ENCODE peak calls at places on chromosomes 5 and 9, in seven cellular contexts. R, E, P, D, B, X and O are unnamed samples.

GRCh38 chr5:11289733-11290132 is 528.7 kb upstream of the DAP start:
- DNase-seq in R (no peak), E (no peak), P (no peak), D (no peak), B (no peak), X (no peak), O (no peak)

GRCh38 chr5:115626444-115626823 is 598 bp upstream of the TMED7 start:
- DNase-seq in R (no peak), E (no peak), P (peak), D (no peak), B (no peak), X (no peak), O (no peak)

GRCh38 chr9:97440160-97440559 is 28.3 kb downstream of the TDRD7 start:
- DNase-seq in R (no peak), E (no peak), P (no peak), D (no peak), B (no peak), X (no peak), O (no peak)

GRCh38 chr9:77926314-77926959 is 105.2 kb downstream of the GNAQ start:
- DNase-seq in R (no peak), E (peak), P (no peak), D (no peak), B (peak), X (no peak), O (no peak)

GRCh38 chr5:68730220-68731010 is 363.4 kb upstream of the SLC30A5 start:
- DNase-seq in R (no peak), E (peak), P (no peak), D (peak), B (peak), X (no peak), O (no peak)

GRCh38 chr5:94649874-94650273 is 31.4 kb downstream of the SLF1 start:
- DNase-seq in R (no peak), E (no peak), P (no peak), D (no peak), B (no peak), X (no peak), O (no peak)

GRCh38 chr9:109182940-109183798 is 16.1 kb upstream of the FRRS1L start:
- DNase-seq in R (peak), E (peak), P (peak), D (peak), B (peak), X (no peak), O (no peak)

GRCh38 chr9:125631391-125632085 is 75.5 kb downstream of the MAPKAP1 start:
- DNase-seq in R (peak), E (peak), P (peak), D (no peak), B (peak), X (no peak), O (no peak)

GRCh38 chr9:130189840-130190239 is 17.6 kb downstream of the NCS1 start:
- DNase-seq in R (no peak), E (no peak), P (no peak), D (no peak), B (no peak), X (no peak), O (no peak)

GRCh38 chr5:8907168-8907868 is 638.6 kb downstream of the SEMA5A start:
- DNase-seq in R (no peak), E (no peak), P (no peak), D (no peak), B (peak), X (no peak), O (no peak)

GRCh38 chr9:97293207-97293721 is 14.2 kb upstream of the CCDC180 start:
- DNase-seq in R (no peak), E (no peak), P (no peak), D (no peak), B (no peak), X (no peak), O (no peak)

GRCh38 chr5:116428966-116429365 is 145.7 kb downstream of the SEMA6A start:
- DNase-seq in R (no peak), E (no peak), P (no peak), D (no peak), B (no peak), X (no peak), O (no peak)

GRCh38 chr5:41841325-41841724 is 28.9 kb downstream of the OXCT1 start:
- DNase-seq in R (no peak), E (no peak), P (no peak), D (no peak), B (no peak), X (no peak), O (no peak)

GRCh38 chr9:72816666-72817065 is 136.2 kb downstream of the ALDH1A1 start:
- DNase-seq in R (no peak), E (no peak), P (no peak), D (no peak), B (no peak), X (no peak), O (no peak)

GRCh38 chr5:93586948-93587918 is 4.2 kb downstream of the NR2F1 start:
- DNase-seq in R (no peak), E (no peak), P (no peak), D (no peak), B (no peak), X (no peak), O (no peak)

GRCh38 chr5:141966963-141967333 is 2.0 kb upstream of the RNF14 start:
- DNase-seq in R (no peak), E (no peak), P (no peak), D (no peak), B (no peak), X (no peak), O (no peak)

GRCh38 chr5:2737273-2738155 is 14.0 kb downstream of the IRX2 start:
- DNase-seq in R (no peak), E (no peak), P (no peak), D (no peak), B (no peak), X (no peak), O (no peak)

GRCh38 chr9:92534199-92535159 is 1.3 kb downstream of the ECM2 start:
- DNase-seq in R (no peak), E (no peak), P (no peak), D (no peak), B (no peak), X (no peak), O (no peak)

GRCh38 chr9:113222482-113222841 is 1.1 kb downstream of the SLC31A1 start:
- DNase-seq in R (peak), E (no peak), P (peak), D (no peak), B (peak), X (no peak), O (no peak)

GRCh38 chr5:134813827-134814226 is 31.9 kb upstream of the C5orf24 start:
- DNase-seq in R (no peak), E (no peak), P (no peak), D (no peak), B (no peak), X (no peak), O (no peak)

GRCh38 chr9:105150991-105151685 is 93.3 kb upstream of the SLC44A1 start:
- DNase-seq in R (no peak), E (peak), P (no peak), D (no peak), B (peak), X (no peak), O (no peak)

GRCh38 chr9:134375011-134375390 is 48.7 kb downstream of the RXRA start:
- DNase-seq in R (no peak), E (no peak), P (no peak), D (peak), B (no peak), X (no peak), O (no peak)

DNA sequence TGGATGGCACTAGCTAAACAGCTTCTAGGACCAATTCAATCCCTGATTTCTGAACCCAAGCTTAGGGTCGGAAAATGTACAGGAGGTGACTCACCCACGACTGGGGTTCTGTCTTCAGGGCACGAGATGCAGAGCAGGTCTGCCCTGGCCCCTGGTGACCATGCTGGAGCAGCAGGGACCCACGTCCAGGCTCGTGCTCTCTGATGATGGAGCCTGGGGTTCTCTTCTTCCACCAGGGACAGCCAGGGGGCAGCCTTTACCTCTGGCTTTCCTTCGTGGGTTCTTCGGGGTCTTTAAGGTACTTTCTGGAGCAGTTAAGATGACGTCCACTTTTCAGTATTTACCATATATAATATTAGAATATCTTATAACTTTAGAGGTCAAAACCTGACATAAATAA is 2.1 kb downstream of the CFAP77 start:
- DNase-seq in R (no peak), E (peak), P (peak), D (no peak), B (peak), X (no peak), O (no peak)
- TF ChIP-seq CTCF in R (peak), E (peak), P (peak), D (peak), B (peak), X (peak), O (peak)

DNA sequence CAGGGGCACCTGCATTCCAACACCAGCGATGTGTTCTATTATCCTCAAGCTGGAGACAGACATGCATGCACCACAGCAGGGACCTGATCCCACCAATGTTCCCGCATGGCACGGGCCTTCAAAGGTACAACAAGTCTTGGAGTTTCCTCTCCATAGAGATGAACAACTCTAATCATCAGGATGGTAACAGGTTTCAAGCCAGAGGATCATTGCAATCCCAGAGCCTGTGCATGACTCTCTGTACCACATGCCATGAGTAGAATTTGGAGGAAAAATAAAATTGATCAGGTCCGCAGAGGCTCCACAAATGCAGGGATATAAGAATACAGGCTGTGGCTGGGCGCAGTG is 45.8 kb upstream of the RNF130 start:
- DNase-seq in R (no peak), E (no peak), P (no peak), D (no peak), B (no peak), X (no peak), O (no peak)
- TF ChIP-seq CTCF in R (no peak), E (no peak), P (no peak), D (no peak), B (no peak), X (peak), O (no peak)

GRCh38 chr5:131264453-131265200 is 774 bp downstream of the CDC42SE2 start:
- DNase-seq in R (peak), E (peak), P (peak), D (peak), B (peak), X (no peak), O (no peak)

GRCh38 chr5:131265318-131265803 is 1.5 kb downstream of the CDC42SE2 start:
- DNase-seq in R (no peak), E (peak), P (peak), D (peak), B (peak), X (no peak), O (no peak)

GRCh38 chr5:131262953-131263541 is 806 bp upstream of the CDC42SE2 start:
- DNase-seq in R (no peak), E (no peak), P (no peak), D (no peak), B (peak), X (no peak), O (no peak)

GRCh38 chr5:131261483-131261882 is 2.4 kb upstream of the CDC42SE2 start:
- DNase-seq in R (no peak), E (no peak), P (no peak), D (no peak), B (no peak), X (no peak), O (no peak)

GRCh38 chr5:131263648-131264452 is at the start of gene CDC42SE2:
- DNase-seq in R (peak), E (peak), P (peak), D (peak), B (peak), X (peak), O (no peak)
- TF ChIP-seq CTCF in R (no peak), E (no peak), P (no peak), D (no peak), B (no peak), X (no peak), O (no peak)

DNA sequence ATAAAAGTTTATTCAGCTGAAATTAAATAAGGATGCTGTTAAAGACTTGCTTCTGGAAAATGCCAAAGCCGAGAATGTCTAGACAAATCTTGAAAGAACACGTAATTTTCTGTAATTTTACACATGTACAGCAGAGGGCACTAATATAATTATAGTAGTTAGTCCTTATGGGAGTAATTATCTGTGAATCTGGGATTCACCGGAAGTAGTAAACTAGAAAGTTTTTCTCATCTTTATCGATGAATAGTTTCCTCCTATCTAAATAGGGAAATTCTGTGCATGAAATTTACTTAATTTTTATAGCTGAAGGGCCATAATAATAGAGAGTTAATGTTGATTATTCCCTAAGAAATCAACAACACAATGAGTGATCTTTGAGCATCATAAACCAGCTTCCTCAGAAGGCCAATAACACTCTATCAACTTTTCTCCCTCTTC is 18.4 kb upstream of the CNTLN start:
- DNase-seq in R (no peak), E (peak), P (no peak), D (no peak), B (peak), X (no peak), O (no peak)
- TF ChIP-seq CTCF in R (peak), E (peak), P (no peak), D (peak), B (peak), X (peak), O (peak)

DNA sequence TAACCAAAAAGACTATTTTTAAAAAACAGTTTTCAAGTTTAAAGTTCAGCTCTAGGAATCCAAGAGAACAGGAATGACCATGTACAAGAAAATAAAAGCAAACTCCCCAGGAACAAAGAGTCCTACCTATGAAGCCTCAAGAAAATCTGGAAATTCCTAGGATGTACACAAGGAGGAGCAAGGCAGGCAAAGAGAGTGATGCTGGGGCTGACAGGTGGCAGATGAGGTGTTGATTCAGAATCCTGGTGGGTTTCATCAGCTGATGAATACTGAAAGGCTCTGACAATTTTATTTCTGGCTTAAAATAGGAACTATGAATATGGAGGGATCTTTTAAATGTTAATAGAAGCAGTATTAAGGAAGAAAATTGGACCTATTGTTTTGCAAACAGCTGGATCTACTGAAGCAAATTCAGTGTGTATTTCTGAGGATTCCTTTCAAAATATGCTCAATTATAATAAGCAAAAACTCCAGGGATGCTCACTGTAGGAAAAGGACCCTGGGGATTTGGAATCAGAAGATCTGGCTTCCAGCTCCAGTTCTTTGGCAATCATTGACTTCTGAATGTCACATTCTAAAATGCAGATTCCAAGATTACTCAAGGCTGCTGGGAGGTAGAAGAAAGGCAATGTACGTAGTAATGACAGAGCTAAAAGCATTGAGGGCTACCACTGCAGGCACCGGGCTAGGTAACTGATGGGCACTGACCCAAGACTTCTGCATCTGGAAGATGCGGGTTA is 28.0 kb upstream of the SH3RF2 start:
- DNase-seq in R (no peak), E (peak), P (no peak), D (no peak), B (peak), X (no peak), O (no peak)
- TF ChIP-seq CTCF in R (peak), E (peak), P (peak), D (no peak), B (peak), X (peak), O (peak)

GRCh38 chr9:95077053-95077765 is 240.3 kb downstream of the FANCC start:
- DNase-seq in R (no peak), E (no peak), P (no peak), D (no peak), B (no peak), X (no peak), O (no peak)
- TF ChIP-seq CTCF in R (no peak), E (no peak), P (no peak), D (no peak), B (no peak), X (no peak), O (peak)

DNA sequence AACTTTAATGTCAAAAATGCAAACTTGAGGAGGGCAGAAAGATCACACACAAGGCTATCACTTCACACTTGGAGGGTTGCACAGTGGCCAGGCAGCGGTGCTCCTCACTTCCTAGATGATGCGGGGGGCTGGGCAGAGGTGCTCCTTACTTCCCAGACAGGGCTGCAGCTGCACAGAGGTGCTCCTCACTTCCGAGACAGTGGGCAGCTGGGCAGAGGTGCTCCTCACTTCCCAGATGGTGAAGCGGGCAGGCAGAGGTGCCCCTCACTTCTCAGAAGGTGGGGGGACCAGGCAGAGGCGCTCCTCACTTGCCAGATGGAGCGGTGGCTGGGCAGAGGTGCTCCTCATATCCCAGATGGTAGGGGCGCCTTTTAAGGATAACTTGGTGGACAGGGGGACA is 423.2 kb upstream of the RORB start:
- DNase-seq in R (no peak), E (no peak), P (no peak), D (no peak), B (no peak), X (no peak), O (no peak)
- TF ChIP-seq CTCF in R (no peak), E (no peak), P (no peak), D (no peak), B (no peak), X (no peak), O (no peak)

GRCh38 chr9:135914921-135915320 is 7.6 kb upstream of the CAMSAP1 start:
- DNase-seq in R (no peak), E (no peak), P (no peak), D (no peak), B (no peak), X (no peak), O (peak)
- TF ChIP-seq CTCF in R (no peak), E (no peak), P (no peak), D (no peak), B (no peak), X (no peak), O (no peak)

GRCh38 chr9:116102596-116102995 is 51.0 kb upstream of the PAPPA start:
- DNase-seq in R (no peak), E (no peak), P (no peak), D (no peak), B (no peak), X (no peak), O (no peak)

GRCh38 chr9:116099821-116100220 is 53.8 kb upstream of the PAPPA start:
- DNase-seq in R (no peak), E (no peak), P (no peak), D (no peak), B (peak), X (no peak), O (no peak)

GRCh38 chr9:116101516-116101915 is 52.1 kb upstream of the PAPPA start:
- DNase-seq in R (no peak), E (peak), P (no peak), D (no peak), B (peak), X (no peak), O (no peak)

GRCh38 chr9:116100711-116101111 is 52.9 kb upstream of the PAPPA start:
- DNase-seq in R (no peak), E (no peak), P (no peak), D (no peak), B (peak), X (no peak), O (no peak)

GRCh38 chr9:116103976-116104820 is 49.4 kb upstream of the PAPPA start:
- DNase-seq in R (no peak), E (no peak), P (no peak), D (no peak), B (peak), X (no peak), O (no peak)
- TF ChIP-seq CTCF in R (no peak), E (no peak), P (no peak), D (no peak), B (no peak), X (no peak), O (no peak)

DNA sequence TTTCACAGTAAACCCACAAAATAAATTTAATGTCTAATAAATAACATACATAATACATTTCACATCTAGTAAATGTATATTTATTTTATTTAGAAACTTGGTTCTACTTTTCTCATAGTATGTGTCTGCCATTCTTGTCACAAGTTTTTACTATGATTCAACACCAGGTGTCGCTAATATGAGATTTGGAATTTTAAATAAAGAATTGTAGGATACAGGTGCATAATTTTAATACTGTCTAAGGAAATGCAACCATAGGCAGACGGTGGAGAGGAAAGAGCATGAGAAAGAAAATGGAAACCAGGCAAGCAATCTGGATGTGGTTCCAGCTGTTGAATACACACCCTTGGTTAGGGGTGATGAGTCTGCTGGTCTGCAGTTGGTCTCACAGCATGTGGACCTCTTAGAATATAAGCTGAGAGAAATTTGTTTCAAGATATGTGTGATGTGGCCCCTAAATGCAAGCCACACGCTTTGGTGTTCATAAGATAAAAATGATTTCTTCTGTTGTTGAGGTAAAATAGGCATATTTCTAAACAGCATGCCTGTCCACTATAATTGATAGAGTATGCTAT is 114.7 kb upstream of the TXNDC8 start:
- DNase-seq in R (no peak), E (peak), P (no peak), D (no peak), B (peak), X (no peak), O (no peak)
- TF ChIP-seq CTCF in R (peak), E (peak), P (no peak), D (peak), B (peak), X (peak), O (peak)